ENCODE peak calls at places on chromosomes 12 and 14, in ten cellular contexts. L, F, M, T, W, H, D, V, K and J are unnamed samples.
A peak's percentile ranks its signal among the peaks of the same experiment; 100 is the strongest.

GRCh38 chr12:123078114-123078465 is 72.8 kb downstream of the PITPNM2 start:
- DNase-seq in L (no peak), F (no peak), M (no peak), T (no peak), W (no peak), H (no peak), D (no peak), V (no peak), K (peak; percentile 38), J (no peak)

GRCh38 chr12:114403690-114404450 is 2.1 kb downstream of the TBX5 start:
- DNase-seq in L (no peak), F (peak; percentile 71), M (no peak), T (no peak), W (no peak), H (no peak), D (no peak), V (peak; percentile 82), K (no peak), J (no peak)

GRCh38 chr12:29580971-29581370 is 83.5 kb upstream of the OVCH1 start:
- DNase-seq in L (no peak), F (no peak), M (no peak), T (no peak), W (no peak), H (no peak), D (no peak), V (no peak), K (no peak), J (no peak)

GRCh38 chr12:109765493-109765810 is 51.8 kb downstream of the FAM222A start:
- DNase-seq in L (no peak), F (no peak), M (no peak), T (no peak), W (no peak), H (no peak), D (no peak), V (no peak), K (no peak), J (no peak)

GRCh38 chr12:12726543-12727093 is 9.4 kb downstream of the CDKN1B start:
- DNase-seq in L (peak; percentile 29), F (no peak), M (peak; percentile 71), T (no peak), W (peak; percentile 57), H (no peak), D (peak; percentile 45), V (peak; percentile 92), K (peak; percentile 26), J (peak; percentile 53)

GRCh38 chr14:73237219-73237785 is at the start of gene PAPLN:
- DNase-seq in L (no peak), F (peak; percentile 65), M (no peak), T (peak; percentile 62), W (peak; percentile 29), H (peak; percentile 8), D (no peak), V (peak; percentile 43), K (peak; percentile 73), J (no peak)

GRCh38 chr14:100837812-100838170 is 11.9 kb downstream of the MEG3 start:
- DNase-seq in L (no peak), F (no peak), M (no peak), T (no peak), W (no peak), H (no peak), D (no peak), V (no peak), K (no peak), J (no peak)

GRCh38 chr14:80955434-80955939 is at the start of gene TSHR:
- DNase-seq in L (peak; percentile 69), F (peak; percentile 58), M (no peak), T (no peak), W (no peak), H (no peak), D (no peak), V (no peak), K (no peak), J (no peak)

GRCh38 chr12:109735825-109736551 is 22.4 kb downstream of the FAM222A start:
- DNase-seq in L (no peak), F (no peak), M (no peak), T (no peak), W (no peak), H (no peak), D (no peak), V (no peak), K (peak; percentile 23), J (no peak)

GRCh38 chr12:101908395-101908794 is 31.0 kb downstream of the DRAM1 start:
- DNase-seq in L (no peak), F (no peak), M (no peak), T (no peak), W (peak; percentile 48), H (no peak), D (no peak), V (no peak), K (no peak), J (no peak)

GRCh38 chr14:83300454-83301064 is 1766.9 kb upstream of the SEL1L start:
- DNase-seq in L (peak; percentile 51), F (peak; percentile 47), M (peak; percentile 89), T (peak; percentile 60), W (peak; percentile 43), H (no peak), D (peak; percentile 7), V (peak; percentile 58), K (peak; percentile 12), J (no peak)

DNA sequence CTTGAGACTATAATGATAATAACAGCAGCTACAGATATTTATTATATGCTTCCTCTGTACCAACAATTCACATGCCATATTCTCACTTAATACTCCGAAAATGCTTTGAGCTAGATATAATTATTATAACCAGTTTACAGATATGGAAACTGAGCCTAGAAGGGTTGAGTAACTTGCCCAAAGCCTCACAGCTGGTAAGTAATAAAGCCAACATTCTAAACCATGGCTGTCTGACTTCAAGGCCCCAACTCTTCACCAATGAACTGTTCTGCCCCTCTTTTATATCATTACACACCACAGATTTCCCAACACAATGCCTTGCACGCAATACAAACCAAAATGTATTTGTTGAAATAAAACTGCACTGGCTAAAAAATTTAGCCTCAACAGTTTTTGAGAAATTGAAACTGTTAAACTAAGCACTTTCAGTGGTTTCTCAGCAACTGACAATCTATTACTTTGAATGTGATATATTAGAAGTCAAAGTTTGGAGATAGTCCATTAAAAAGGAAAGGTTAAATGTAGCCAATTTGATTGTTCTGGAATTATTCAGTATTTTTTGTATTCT is 222.5 kb upstream of the ARHGAP5 start:
- DNase-seq in L (no peak), F (no peak), M (no peak), T (no peak), W (no peak), H (no peak), D (peak; percentile 55), V (no peak), K (no peak), J (no peak)
- H3K9me2 ChIP-seq in L (no peaks in the 10 kb centered on the region), F (peaks cover 4% of the 10 kb centered on the region), M (no peaks in the 10 kb centered on the region), T (no peaks in the 10 kb centered on the region), W (peaks cover 2% of the 10 kb centered on the region), H (no peaks in the 10 kb centered on the region), D (no peaks in the 10 kb centered on the region), V (no peaks in the 10 kb centered on the region), K (no peaks in the 10 kb centered on the region), J (no peaks in the 10 kb centered on the region)

GRCh38 chr12:120388711-120389431 is 19.9 kb upstream of the MSI1 start:
- DNase-seq in L (no peak), F (peak; percentile 96), M (no peak), T (no peak), W (no peak), H (no peak), D (no peak), V (peak; percentile 12), K (no peak), J (no peak)
- H3K4me3 ChIP-seq in L (no peak overlapping the region), F (peak overlapping the region; percentile 52), M (no peak overlapping the region), T (no peak overlapping the region), W (no peak overlapping the region), H (no peak overlapping the region), D (no peak overlapping the region), V (no peak overlapping the region), K (no peak overlapping the region), J (no peak overlapping the region)

DNA sequence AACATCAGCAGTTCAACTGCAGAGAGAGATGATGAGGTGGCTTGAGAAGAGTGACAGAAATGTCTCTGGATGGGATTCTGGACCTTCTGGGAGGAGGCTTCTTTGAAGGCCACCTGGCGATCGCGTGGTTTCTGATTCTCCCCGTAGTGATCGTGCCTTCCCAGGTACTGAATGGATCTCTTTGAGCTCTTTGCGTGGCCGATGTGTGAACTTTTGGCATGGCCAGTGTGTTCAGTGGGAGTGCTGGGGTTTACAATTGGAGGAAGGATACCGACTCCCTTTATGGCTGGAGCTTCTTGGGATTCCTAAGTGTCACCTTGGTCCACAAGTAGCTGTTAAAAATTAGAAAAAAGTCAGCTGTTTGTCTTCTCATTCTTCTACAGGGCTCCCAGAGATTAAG is 374.7 kb downstream of the C12orf75 start:
- DNase-seq in L (no peak), F (peak; percentile 2), M (no peak), T (no peak), W (no peak), H (no peak), D (no peak), V (no peak), K (no peak), J (no peak)
- H3K9me2 ChIP-seq in L (no peaks in the 10 kb centered on the region), F (peaks cover 4% of the 10 kb centered on the region), M (no peaks in the 10 kb centered on the region), T (no peaks in the 10 kb centered on the region), W (no peaks in the 10 kb centered on the region), H (no peaks in the 10 kb centered on the region), D (no peaks in the 10 kb centered on the region), V (no peaks in the 10 kb centered on the region), K (no peaks in the 10 kb centered on the region), J (no peaks in the 10 kb centered on the region)

GRCh38 chr12:49304161-49304560 is 9.2 kb downstream of the PRPH start:
- DNase-seq in L (no peak), F (no peak), M (no peak), T (no peak), W (no peak), H (no peak), D (no peak), V (peak; percentile 66), K (peak; percentile 59), J (no peak)
- H3K4me3 ChIP-seq in L (no peak overlapping the region), F (no peak overlapping the region), M (no peak overlapping the region), T (no peak overlapping the region), W (no peak overlapping the region), H (no peak overlapping the region), D (no peak overlapping the region), V (no peak overlapping the region), K (no peak overlapping the region), J (no peak overlapping the region)

GRCh38 chr12:68007023-68007422 is 17.8 kb downstream of the IFNG-AS1 start:
- DNase-seq in L (no peak), F (no peak), M (no peak), T (no peak), W (no peak), H (no peak), D (no peak), V (peak; percentile 39), K (no peak), J (no peak)
- H3K9me2 ChIP-seq in L (no peaks in the 10 kb centered on the region), F (peaks cover 5% of the 10 kb centered on the region), M (no peaks in the 10 kb centered on the region), T (no peaks in the 10 kb centered on the region), W (no peaks in the 10 kb centered on the region), H (no peaks in the 10 kb centered on the region), D (no peaks in the 10 kb centered on the region), V (no peaks in the 10 kb centered on the region), K (no peaks in the 10 kb centered on the region), J (no peaks in the 10 kb centered on the region)